ENCODE peak calls at places on chromosomes 5 and 9, in eight cellular contexts. U is fibroblast of lung, H is BE2C, S is heart right ventricle, Z is A549, F is lung, E is left lung, B is colonic mucosa. X is an unnamed sample.

GRCh38 chr9:38620483-38621433 is at the start of gene ANKRD18A:
- DNase-seq in U (peak; percentile 58), B (peak; percentile 87), F (peak; percentile 85), E (peak; percentile 97), S (peak; percentile 42), Z (peak; percentile 73), H (peak; percentile 87), X (no peak)

GRCh38 chr9:137406876-137407589 is 15.9 kb downstream of the EXD3 start:
- DNase-seq in F (no peak), B (peak; percentile 76), E (peak; percentile 88), U (peak; percentile 38), S (peak; percentile 71), H (peak; percentile 88), Z (peak; percentile 64), X (no peak)

GRCh38 chr9:37430841-37431597 is 8.5 kb downstream of the GRHPR start:
- DNase-seq in Z (no peak), U (no peak), H (peak; percentile 59), F (no peak), S (no peak), E (no peak), B (no peak), X (no peak)

GRCh38 chr9:136867917-136868316 is 1.8 kb upstream of the EDF1 start:
- DNase-seq in E (peak; percentile 19), Z (no peak), B (no peak), H (no peak), S (no peak), F (no peak), U (no peak), X (no peak)

GRCh38 chr9:134381671-134382505 is 55.6 kb downstream of the RXRA start:
- DNase-seq in U (no peak), Z (no peak), B (peak; percentile 66), F (no peak), E (no peak), S (peak; percentile 70), H (no peak), X (no peak)

GRCh38 chr5:157870837-157871834 is 12.2 kb upstream of the CLINT1 start:
- DNase-seq in E (no peak), Z (peak; percentile 76), S (peak; percentile 27), U (peak; percentile 51), B (no peak), H (no peak), F (no peak), X (no peak)

GRCh38 chr5:36073595-36074216 is 7.0 kb upstream of the UGT3A2 start:
- DNase-seq in Z (no peak), U (peak; percentile 11), H (peak; percentile 22), F (no peak), E (no peak), B (no peak), S (no peak), X (no peak)

GRCh38 chr5:6886866-6887265 is 173.6 kb downstream of the TENT4A start:
- DNase-seq in F (no peak), H (no peak), B (no peak), U (no peak), E (no peak), S (no peak), Z (no peak), X (no peak)

GRCh38 chr9:121861501-121862180 is 210.2 kb downstream of the DAB2IP start:
- DNase-seq in Z (peak; percentile 57), S (peak; percentile 50), H (peak; percentile 61), F (no peak), E (no peak), U (no peak), B (peak; percentile 36), X (no peak)

GRCh38 chr5:132180134-132180745 is 47.4 kb downstream of the P4HA2 start:
- DNase-seq in Z (peak; percentile 69), F (no peak), S (peak; percentile 18), H (peak; percentile 29), U (peak; percentile 81), B (peak; percentile 32), E (no peak), X (no peak)

GRCh38 chr5:172005708-172006377 is 595 bp downstream of the FBXW11 start:
- DNase-seq in Z (peak; percentile 28), B (peak; percentile 50), H (peak; percentile 22), S (peak; percentile 24), U (no peak), E (no peak), F (peak; percentile 34), X (no peak)

GRCh38 chr9:97570899-97571298 is 62.3 kb downstream of the TSTD2 start:
- DNase-seq in E (no peak), Z (no peak), F (no peak), B (no peak), U (no peak), S (peak; percentile 79), H (no peak), X (no peak)

GRCh38 chr9:15246243-15246642 is 60.8 kb downstream of the TTC39B start:
- DNase-seq in Z (no peak), E (no peak), U (no peak), F (no peak), B (no peak), H (no peak), S (no peak), X (no peak)

GRCh38 chr9:15243086-15243485 is 63.9 kb downstream of the TTC39B start:
- DNase-seq in U (peak; percentile 42), E (no peak), B (no peak), H (no peak), F (no peak), Z (no peak), S (no peak), X (no peak)

GRCh38 chr9:15240927-15241326 is 66.1 kb downstream of the TTC39B start:
- DNase-seq in F (no peak), Z (no peak), B (no peak), U (no peak), H (no peak), S (no peak), E (no peak), X (no peak)

GRCh38 chr9:15246688-15247087 is 60.3 kb downstream of the TTC39B start:
- DNase-seq in U (no peak), H (no peak), Z (no peak), B (no peak), F (no peak), E (no peak), S (no peak), X (no peak)

DNA sequence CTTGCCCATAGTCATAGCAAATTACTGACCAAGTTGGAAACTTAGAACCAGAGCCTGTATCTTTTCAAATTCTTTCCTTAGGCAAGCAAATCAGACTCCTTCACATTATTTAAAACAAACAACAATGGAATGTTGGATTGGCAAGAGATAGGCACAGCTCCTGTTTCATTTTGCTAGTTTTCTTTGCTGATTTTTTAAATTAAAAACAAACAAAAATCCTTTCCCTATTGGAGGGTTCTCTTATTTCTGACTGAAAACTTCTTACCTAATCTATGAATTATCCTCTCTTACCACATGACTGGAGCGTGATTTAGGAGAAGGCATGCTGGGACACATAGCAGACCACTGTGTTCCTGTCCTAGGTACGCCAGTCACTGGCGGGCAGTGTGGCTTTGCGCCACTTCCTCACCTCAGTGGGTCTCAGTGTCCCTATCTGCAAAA is 63.0 kb downstream of the TTC39B start:
- DNase-seq in B (no peak), Z (no peak), S (no peak), E (no peak), H (no peak), F (no peak), U (peak; percentile 67), X (no peak)
- H3K4me1 ChIP-seq in B (no peaks in the 10 kb centered on the region), Z (no peaks in the 10 kb centered on the region), S (peaks cover 8% of the 10 kb centered on the region), E (no peaks in the 10 kb centered on the region), H (no peaks in the 10 kb centered on the region), F (no peaks in the 10 kb centered on the region), U (peaks cover 4% of the 10 kb centered on the region), X (peaks cover 8% of the 10 kb centered on the region)

DNA sequence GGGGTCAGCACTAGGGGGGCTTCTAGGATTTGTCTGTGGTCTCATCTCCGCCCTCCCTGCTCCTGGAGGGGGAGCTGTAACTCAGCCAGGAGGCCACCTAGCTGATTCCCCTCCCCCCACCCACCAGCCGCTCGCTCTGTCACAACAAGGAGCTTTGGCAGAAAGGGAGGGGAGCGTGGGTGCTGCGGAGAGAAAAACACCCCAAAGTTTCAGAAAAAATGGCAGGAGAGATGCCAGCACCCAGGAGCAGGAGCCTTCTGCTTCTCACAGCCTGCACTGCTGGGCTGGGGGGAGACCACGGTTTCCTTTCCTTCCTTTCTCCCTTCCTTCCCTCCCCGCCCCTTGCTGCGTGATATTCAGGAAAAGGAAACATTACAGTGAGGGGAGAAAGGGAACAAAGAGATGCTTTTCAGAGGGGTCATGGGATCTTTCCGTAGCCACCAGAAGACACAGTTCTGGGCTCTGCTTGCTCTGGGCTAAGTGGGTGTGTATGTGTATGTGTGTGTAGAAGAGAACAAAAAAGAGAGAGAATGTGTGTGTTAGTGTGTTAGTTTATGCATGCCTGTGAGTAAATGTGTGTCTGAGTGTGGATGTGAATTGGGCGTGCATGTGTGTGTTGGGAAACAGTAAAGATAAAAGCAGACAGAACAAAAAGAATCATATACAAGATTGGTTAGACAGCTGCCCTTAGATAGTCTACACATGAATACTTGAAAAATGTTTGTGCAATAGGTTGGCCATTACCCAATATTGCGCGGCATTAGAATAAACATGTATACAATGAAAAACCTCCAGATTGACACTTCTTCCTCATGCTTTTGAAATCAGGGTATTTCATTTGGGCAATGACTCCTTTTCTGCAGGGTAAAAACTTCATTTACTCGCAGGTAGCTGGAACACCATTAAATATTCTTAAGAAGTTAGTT is 36.4 kb upstream of the HSPA9 start:
- DNase-seq in H (peak; percentile 75), B (no peak), Z (no peak), U (peak; percentile 60), E (no peak), S (no peak), F (no peak), X (no peak)
- TF ChIP-seq CTCF in H (peak; percentile 59), B (no peak), Z (no peak), U (no peak), E (no peak), S (no peak), F (no peak), X (no peak)

DNA sequence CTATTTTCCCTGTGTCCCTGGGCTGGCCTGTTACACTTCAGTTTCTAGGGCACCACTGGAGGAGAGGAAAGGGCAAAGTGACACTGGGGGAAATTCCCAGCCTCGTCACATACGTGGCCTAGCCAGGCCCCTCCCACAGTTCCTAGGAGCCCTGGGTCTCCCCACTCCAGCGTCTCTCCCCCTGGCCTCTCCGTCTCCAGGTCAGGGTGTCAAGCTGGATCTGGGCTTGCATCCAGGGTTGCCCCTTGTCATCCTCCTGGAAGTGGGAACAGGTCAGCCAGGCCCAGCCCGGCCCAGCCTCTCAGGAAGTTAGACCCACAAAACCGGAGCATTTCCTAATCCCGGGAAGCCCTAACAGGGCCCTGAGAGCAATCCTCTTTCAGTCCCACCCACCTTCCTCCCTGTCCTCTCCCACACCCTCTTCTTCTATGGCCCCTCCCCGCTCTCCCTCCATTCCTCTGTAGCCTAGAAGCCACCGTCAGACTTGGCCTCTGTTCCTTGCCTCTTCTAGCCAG is 4.7 kb upstream of the TNIP1 start:
- DNase-seq in U (no peak), Z (no peak), H (no peak), E (peak; percentile 85), F (peak; percentile 57), S (peak; percentile 71), B (peak; percentile 82), X (no peak)
- H3K4me1 ChIP-seq in U (peaks cover 10% of the 10 kb centered on the region), Z (peaks cover 55% of the 10 kb centered on the region), H (peaks cover 3% of the 10 kb centered on the region), E (peaks cover 45% of the 10 kb centered on the region), F (peaks cover 6% of the 10 kb centered on the region), S (peaks cover 32% of the 10 kb centered on the region), B (peaks cover 41% of the 10 kb centered on the region), X (peaks cover 60% of the 10 kb centered on the region)

GRCh38 chr9:79568337-79569084 is 3.3 kb upstream of the TLE4 start:
- DNase-seq in F (no peak), S (no peak), Z (no peak), H (no peak), B (no peak), U (no peak), E (no peak), X (no peak)
- TF ChIP-seq CTCF in F (no peak), S (no peak), Z (no peak), H (peak; percentile 12), B (no peak), U (no peak), E (no peak), X (no peak)